ENCODE peak calls at places on chromosomes 2 and 18, in four cellular contexts. E is NCI-H510A treated with DMSO at 0.1 percent for 48 hours, P is EL, G is SK-N-SH. L is an unnamed sample.

GRCh38 chr2:65779021-65779420 is 346.6 kb upstream of the SPRED2 start:
- DNase-seq in P (no peak), G (no peak), E (no peak), L (peak)

GRCh38 chr18:47260138-47260923 is 8.9 kb upstream of the SKOR2 start:
- DNase-seq in G (peak), E (no peak), P (peak), L (peak)

GRCh38 chr18:76579301-76579695 is 84.3 kb upstream of the ZNF516 start:
- DNase-seq in E (no peak), G (no peak), P (no peak), L (no peak)

GRCh38 chr2:16613475-16613874 is 52.2 kb downstream of the CYRIA start:
- DNase-seq in P (no peak), G (peak), E (peak), L (peak)

GRCh38 chr2:84962917-84963316 is 8.0 kb upstream of the KCMF1 start:
- DNase-seq in G (no peak), P (no peak), E (no peak), L (no peak)

GRCh38 chr2:46849741-46850474 is 65.7 kb downstream of the MCFD2 start:
- DNase-seq in E (no peak), G (peak), P (no peak), L (peak)

GRCh38 chr2:113962692-113963480 is 73.0 kb downstream of the ACTR3 start:
- DNase-seq in E (no peak), P (peak), G (no peak), L (no peak)

GRCh38 chr2:138630164-138630563 is 128.6 kb downstream of the SPOPL start:
- DNase-seq in G (no peak), P (no peak), E (no peak), L (no peak)

GRCh38 chr2:220569380-220569779 is 942.0 kb downstream of the SLC4A3 start:
- DNase-seq in E (peak), P (no peak), G (no peak), L (no peak)

GRCh38 chr2:42706836-42707235 is 57.1 kb downstream of the OXER1 start:
- DNase-seq in E (no peak), P (no peak), G (no peak), L (no peak)

GRCh38 chr2:1550658-1551316 is 137.5 kb downstream of the TPO start:
- DNase-seq in G (peak), E (peak), P (peak), L (peak)

GRCh38 chr2:143259368-143259958 is 130.2 kb downstream of the ARHGAP15 start:
- DNase-seq in P (peak), E (peak), G (peak), L (peak)

GRCh38 chr2:57371186-57371585 is 675.4 kb upstream of the VRK2 start:
- DNase-seq in G (no peak), E (no peak), P (no peak), L (no peak)

GRCh38 chr2:240913810-240914644 is 7.9 kb downstream of the CROCC2 start:
- DNase-seq in E (peak), P (peak), G (peak), L (peak)

GRCh38 chr2:239500915-239501630 is 100.3 kb upstream of the HDAC4 start:
- DNase-seq in E (no peak), P (no peak), G (no peak), L (no peak)

GRCh38 chr2:36088716-36089328 is 266.8 kb upstream of the CRIM1 start:
- DNase-seq in G (no peak), E (no peak), P (no peak), L (no peak)

GRCh38 chr2:215969131-215969841 is 44.1 kb downstream of the MREG start:
- DNase-seq in G (no peak), E (no peak), P (no peak), L (no peak)

GRCh38 chr2:24877646-24878045 is 42.4 kb downstream of the ADCY3 start:
- DNase-seq in P (no peak), G (no peak), E (no peak), L (no peak)

GRCh38 chr2:227414846-227415245 is 27.1 kb upstream of the SCYGR1 start:
- DNase-seq in G (no peak), P (peak), E (no peak), L (no peak)

GRCh38 chr2:45315881-45316280 is 295.2 kb downstream of the SRBD1 start:
- DNase-seq in G (no peak), P (peak), E (no peak), L (no peak)

GRCh38 chr2:144508162-144508765 is 11.7 kb downstream of the ZEB2 start:
- DNase-seq in E (no peak), G (no peak), P (peak), L (no peak)

GRCh38 chr2:131039908-131040660 is 53.2 kb downstream of the FAM168B start:
- DNase-seq in P (no peak), G (no peak), E (no peak), L (no peak)

GRCh38 chr2:119674711-119675500 is 4.1 kb upstream of the TMEM177 start:
- DNase-seq in E (no peak), G (peak), P (no peak), L (no peak)

GRCh38 chr2:159936471-159936870 is 125.9 kb downstream of the PLA2R1 start:
- DNase-seq in P (peak), E (no peak), G (no peak), L (no peak)

GRCh38 chr2:69141081-69141480 is 128.1 kb downstream of the ANTXR1 start:
- DNase-seq in E (no peak), G (no peak), P (no peak), L (peak)

GRCh38 chr2:222038086-222038802 is 260.6 kb downstream of the PAX3 start:
- DNase-seq in P (peak), G (no peak), E (peak), L (no peak)

GRCh38 chr2:224682121-224682520 is 34.0 kb downstream of the CCDC195 start:
- DNase-seq in E (no peak), G (no peak), P (no peak), L (no peak)

GRCh38 chr2:54676656-54677055 is 46.8 kb upstream of the EML6 start:
- DNase-seq in P (peak), G (no peak), E (no peak), L (no peak)

GRCh38 chr2:152336103-152336853 is 1.3 kb downstream of the FMNL2 start:
- DNase-seq in P (peak), G (peak), E (peak), L (peak)

GRCh38 chr18:27175914-27176313 is 9.2 kb downstream of the CHST9 start:
- DNase-seq in E (no peak), P (no peak), G (no peak), L (no peak)

GRCh38 chr18:22128954-22129353 is 40.4 kb upstream of the GATA6 start:
- DNase-seq in E (no peak), P (no peak), G (no peak), L (no peak)

GRCh38 chr2:24885221-24886113 is 34.6 kb downstream of the ADCY3 start:
- DNase-seq in G (no peak), E (peak), P (no peak), L (peak)

GRCh38 chr2:8611712-8612111 is 70.1 kb upstream of the ID2 start:
- DNase-seq in E (no peak), P (no peak), G (no peak), L (no peak)

GRCh38 chr2:201880620-201881381 is 74.5 kb downstream of the CDK15 start:
- DNase-seq in E (no peak), P (peak), G (no peak), L (no peak)

GRCh38 chr18:43866696-43867095 is 589.4 kb upstream of the SYT4 start:
- DNase-seq in P (no peak), E (no peak), G (no peak), L (no peak)

GRCh38 chr2:219661197-219661954 is 33.9 kb downstream of the SLC4A3 start:
- DNase-seq in E (no peak), G (no peak), P (peak), L (no peak)

GRCh38 chr2:8248623-8248957 is 433.3 kb upstream of the ID2 start:
- DNase-seq in E (no peak), P (no peak), G (no peak), L (no peak)